ENCODE peak calls at places on chromosomes 1 and 21, in four cellular contexts. One of them, this sample, is unnamed. For H3K27me3, the result is how much of the 10 kb centered on the place peaks cover.

GRCh38 chr21:41322496-41323382 is 6.1 kb downstream of the FAM3B start:
- DNase-seq in hepatocyte: peak
- DNase-seq in SK-N-SH: no peak
- DNase-seq in GM23338: no peak
- DNase-seq in this sample: no peak

GRCh38 chr1:15939181-15940109 is 36.5 kb downstream of the ZBTB17 start:
- DNase-seq in SK-N-SH: peak
- DNase-seq in hepatocyte: peak
- DNase-seq in GM23338: no peak
- DNase-seq in this sample: no peak

GRCh38 chr1:219660666-219661463 is 48.0 kb upstream of the ZC3H11B start:
- DNase-seq in hepatocyte: peak
- DNase-seq in SK-N-SH: no peak
- DNase-seq in GM23338: peak
- DNase-seq in this sample: peak

GRCh38 chr1:103327054-103327719 is 198.3 kb upstream of the RNPC3 start:
- DNase-seq in SK-N-SH: no peak
- DNase-seq in hepatocyte: no peak
- DNase-seq in GM23338: no peak
- DNase-seq in this sample: peak

GRCh38 chr21:32626633-32627196 is 14.5 kb upstream of the CFAP298 start:
- DNase-seq in hepatocyte: no peak
- DNase-seq in GM23338: no peak
- DNase-seq in SK-N-SH: no peak
- DNase-seq in this sample: no peak

GRCh38 chr1:230681599-230681998 is 32.3 kb downstream of the AGT start:
- DNase-seq in hepatocyte: peak
- DNase-seq in SK-N-SH: no peak
- DNase-seq in GM23338: no peak
- DNase-seq in this sample: no peak

GRCh38 chr1:35763211-35763610 is 6.6 kb downstream of the CLSPN start:
- DNase-seq in GM23338: no peak
- DNase-seq in SK-N-SH: no peak
- DNase-seq in hepatocyte: no peak
- DNase-seq in this sample: no peak

GRCh38 chr1:4796161-4796998 is 142.0 kb downstream of the AJAP1 start:
- DNase-seq in SK-N-SH: no peak
- DNase-seq in hepatocyte: no peak
- DNase-seq in GM23338: no peak
- DNase-seq in this sample: peak

GRCh38 chr1:155050560-155051341 is at the start of gene ADAM15:
- DNase-seq in SK-N-SH: peak
- DNase-seq in hepatocyte: peak
- DNase-seq in GM23338: peak
- DNase-seq in this sample: peak

GRCh38 chr1:235775461-235775860 is 91.2 kb downstream of the LYST start:
- DNase-seq in SK-N-SH: no peak
- DNase-seq in hepatocyte: no peak
- DNase-seq in GM23338: peak
- DNase-seq in this sample: no peak

GRCh38 chr1:204348722-204349121 is 11.0 kb downstream of the PLEKHA6 start:
- DNase-seq in SK-N-SH: peak
- DNase-seq in GM23338: peak
- DNase-seq in hepatocyte: peak
- DNase-seq in this sample: no peak

DNA sequence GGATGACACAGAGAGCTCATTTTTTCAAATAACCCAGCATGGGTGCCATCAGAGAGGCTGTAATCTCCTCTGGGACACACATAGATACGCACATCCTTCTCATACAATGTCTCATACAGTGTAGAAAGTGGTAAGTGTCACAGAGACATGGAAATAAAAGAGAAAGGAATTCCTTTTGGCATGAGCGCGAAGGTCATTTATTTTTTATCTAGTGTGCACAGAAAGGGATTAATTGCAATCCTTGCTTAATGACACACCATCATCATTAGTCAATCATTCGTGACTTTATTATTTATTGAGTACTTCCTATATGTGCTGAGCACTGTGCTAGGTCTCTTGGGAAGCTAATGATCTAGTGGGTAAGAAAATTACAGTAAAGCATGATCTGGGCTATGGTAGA is 5.0 kb downstream of the ZSCAN20 start:
- DNase-seq in SK-N-SH: no peak
- DNase-seq in hepatocyte: no peak
- DNase-seq in GM23338: no peak
- DNase-seq in this sample: no peak
- H3K27me3 ChIP-seq in SK-N-SH: under half
- H3K27me3 ChIP-seq in hepatocyte: under half
- H3K27me3 ChIP-seq in GM23338: under half
- H3K27me3 ChIP-seq in this sample: under half

GRCh38 chr1:72830606-72831390 is 548.5 kb upstream of the NEGR1 start:
- DNase-seq in GM23338: peak
- DNase-seq in hepatocyte: no peak
- DNase-seq in SK-N-SH: no peak
- DNase-seq in this sample: no peak

DNA sequence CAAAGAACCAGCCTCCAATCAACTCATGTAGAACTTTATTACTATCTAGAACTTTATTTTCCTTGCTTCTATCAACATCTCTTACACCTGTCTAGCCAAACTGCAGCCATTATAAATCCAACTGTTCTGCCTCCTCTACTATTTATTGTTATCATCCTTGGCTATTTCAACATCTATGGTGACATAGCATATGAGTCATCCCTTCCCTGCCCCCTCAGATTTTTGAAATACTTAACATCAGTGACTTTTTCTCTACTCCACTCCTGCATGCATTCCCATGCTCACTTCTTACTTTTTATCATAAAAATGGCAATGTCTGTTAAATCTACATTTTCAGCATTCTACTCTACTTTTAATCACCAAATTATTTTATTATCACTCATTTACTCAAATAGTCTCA is 544.9 kb upstream of the NEGR1 start:
- DNase-seq in hepatocyte: no peak
- DNase-seq in SK-N-SH: no peak
- DNase-seq in GM23338: no peak
- DNase-seq in this sample: no peak
- TF ChIP-seq EZH2phosphoT487 in hepatocyte: no peak
- TF ChIP-seq EZH2phosphoT487 in SK-N-SH: no peak
- TF ChIP-seq EZH2phosphoT487 in GM23338: no peak
- TF ChIP-seq EZH2phosphoT487 in this sample: no peak

GRCh38 chr1:156880473-156880872 is 13.0 kb upstream of the PEAR1 start:
- DNase-seq in GM23338: no peak
- DNase-seq in hepatocyte: no peak
- DNase-seq in SK-N-SH: no peak
- DNase-seq in this sample: peak
- H3K27me3 ChIP-seq in GM23338: under half
- H3K27me3 ChIP-seq in hepatocyte: under half
- H3K27me3 ChIP-seq in SK-N-SH: under half
- H3K27me3 ChIP-seq in this sample: under half

GRCh38 chr1:53909946-53910345 is 16.0 kb downstream of the DIO1 start:
- DNase-seq in hepatocyte: peak
- DNase-seq in SK-N-SH: no peak
- DNase-seq in GM23338: no peak
- DNase-seq in this sample: no peak

GRCh38 chr1:53906121-53906520 is 12.1 kb downstream of the DIO1 start:
- DNase-seq in GM23338: no peak
- DNase-seq in hepatocyte: no peak
- DNase-seq in SK-N-SH: no peak
- DNase-seq in this sample: no peak

GRCh38 chr1:53899708-53900107 is 5.7 kb downstream of the DIO1 start:
- DNase-seq in hepatocyte: no peak
- DNase-seq in GM23338: no peak
- DNase-seq in SK-N-SH: no peak
- DNase-seq in this sample: no peak

GRCh38 chr1:53902235-53902920 is 8.4 kb downstream of the DIO1 start:
- DNase-seq in GM23338: no peak
- DNase-seq in hepatocyte: no peak
- DNase-seq in SK-N-SH: no peak
- DNase-seq in this sample: no peak

DNA sequence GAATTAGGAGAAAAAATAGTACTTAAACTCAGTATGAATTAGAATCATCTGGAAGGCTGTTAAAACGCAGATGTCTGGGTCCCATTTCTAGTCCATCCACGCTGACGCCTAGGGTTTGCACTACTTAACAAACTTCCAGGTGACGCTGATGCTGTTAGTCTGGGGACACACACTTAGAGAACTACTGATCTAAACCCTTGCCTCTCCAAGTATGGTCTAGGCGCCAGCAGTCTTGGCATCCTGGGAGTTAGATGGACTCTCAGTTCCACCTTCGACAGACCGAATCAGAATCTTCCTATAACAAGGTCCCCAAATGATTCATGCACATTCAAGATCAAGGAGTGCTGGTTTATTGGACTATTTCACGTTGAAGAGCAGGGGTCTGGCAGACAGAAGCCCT is 11.5 kb downstream of the DIO1 start:
- DNase-seq in hepatocyte: no peak
- DNase-seq in GM23338: no peak
- DNase-seq in SK-N-SH: no peak
- DNase-seq in this sample: no peak
- TF ChIP-seq EZH2phosphoT487 in hepatocyte: no peak
- TF ChIP-seq EZH2phosphoT487 in GM23338: no peak
- TF ChIP-seq EZH2phosphoT487 in SK-N-SH: no peak
- TF ChIP-seq EZH2phosphoT487 in this sample: no peak

DNA sequence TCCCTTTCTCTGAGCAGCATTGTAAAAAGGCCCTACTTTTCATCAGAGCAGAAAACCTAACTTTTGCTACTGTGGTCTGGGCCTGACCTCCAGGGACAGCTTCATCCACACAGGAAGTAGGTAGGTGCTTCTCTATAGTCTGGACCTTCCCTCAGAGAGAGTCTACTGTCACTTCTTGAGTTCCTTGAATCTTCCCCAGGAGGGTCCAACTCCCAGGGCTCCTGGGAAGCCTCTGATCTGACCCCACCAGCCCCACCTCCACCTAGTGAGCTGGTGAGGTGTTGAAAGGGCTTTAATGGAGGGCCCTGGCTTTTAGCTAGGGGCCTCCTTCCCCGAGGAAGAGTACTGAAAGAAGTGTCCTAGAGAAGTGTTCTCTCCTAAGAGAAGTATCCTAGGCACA is 2.7 kb upstream of the VANGL2 start:
- DNase-seq in SK-N-SH: no peak
- DNase-seq in hepatocyte: peak
- DNase-seq in GM23338: no peak
- DNase-seq in this sample: no peak
- H3K27me3 ChIP-seq in SK-N-SH: under half
- H3K27me3 ChIP-seq in hepatocyte: under half
- H3K27me3 ChIP-seq in GM23338: under half
- H3K27me3 ChIP-seq in this sample: under half

GRCh38 chr1:218507355-218508002 is 162.3 kb downstream of the TGFB2 start:
- DNase-seq in GM23338: peak
- DNase-seq in hepatocyte: no peak
- DNase-seq in SK-N-SH: no peak
- DNase-seq in this sample: no peak
- TF ChIP-seq EZH2phosphoT487 in GM23338: no peak
- TF ChIP-seq EZH2phosphoT487 in hepatocyte: no peak
- TF ChIP-seq EZH2phosphoT487 in SK-N-SH: no peak
- TF ChIP-seq EZH2phosphoT487 in this sample: no peak

This sample was measured in MM.1S.